ENCODE peak calls at places on chromosomes 1 and 21, in five cellular contexts. One of them, this sample, is unnamed.

GRCh38 chr1:54627181-54627580 is 3.9 kb upstream of the FAM151A start:
- DNase-seq in natural killer cell: no peak
- DNase-seq in BJ: no peak
- DNase-seq in colonic mucosa: no peak
- DNase-seq in nephron progenitor cell: no peak
- DNase-seq in this sample: no peak

GRCh38 chr1:231970684-231971083 is 344.1 kb downstream of the DISC1 start:
- DNase-seq in colonic mucosa: no peak
- DNase-seq in BJ: no peak
- DNase-seq in nephron progenitor cell: no peak
- DNase-seq in natural killer cell: no peak
- DNase-seq in this sample: no peak

GRCh38 chr21:34073032-34073748 is at the start of the genes MRPS6 and SLC5A3:
- DNase-seq in nephron progenitor cell: peak; percentile 90
- DNase-seq in BJ: no peak
- DNase-seq in natural killer cell: peak; percentile 70
- DNase-seq in colonic mucosa: peak; percentile 93
- DNase-seq in this sample: peak; percentile 80

GRCh38 chr1:66168467-66168887 is 365.5 kb upstream of the SGIP1 start:
- DNase-seq in BJ: peak; percentile 26
- DNase-seq in natural killer cell: no peak
- DNase-seq in colonic mucosa: no peak
- DNase-seq in nephron progenitor cell: no peak
- DNase-seq in this sample: no peak

GRCh38 chr1:246629976-246630375 is 63.7 kb downstream of the CNST start:
- DNase-seq in BJ: no peak
- DNase-seq in colonic mucosa: no peak
- DNase-seq in nephron progenitor cell: no peak
- DNase-seq in natural killer cell: no peak
- DNase-seq in this sample: no peak

GRCh38 chr1:39080884-39081265 is 54.7 kb downstream of the NDUFS5 start:
- DNase-seq in BJ: no peak
- DNase-seq in colonic mucosa: no peak
- DNase-seq in nephron progenitor cell: peak; percentile 78
- DNase-seq in natural killer cell: no peak
- DNase-seq in this sample: no peak

GRCh38 chr1:199172286-199173124 is 533.7 kb downstream of the PTPRC start:
- DNase-seq in natural killer cell: no peak
- DNase-seq in colonic mucosa: no peak
- DNase-seq in nephron progenitor cell: no peak
- DNase-seq in BJ: no peak
- DNase-seq in this sample: no peak

GRCh38 chr1:40315795-40316594 is 1.1 kb downstream of the COL9A2 start:
- DNase-seq in colonic mucosa: no peak
- DNase-seq in natural killer cell: peak; percentile 28
- DNase-seq in BJ: no peak
- DNase-seq in nephron progenitor cell: peak; percentile 49
- DNase-seq in this sample: peak; percentile 46

GRCh38 chr1:162753001-162753658 is 37.4 kb upstream of the HSD17B7 start:
- DNase-seq in BJ: no peak
- DNase-seq in nephron progenitor cell: no peak
- DNase-seq in natural killer cell: no peak
- DNase-seq in colonic mucosa: no peak
- DNase-seq in this sample: no peak

GRCh38 chr1:21261551-21262281 is 28.5 kb downstream of the ECE1 start:
- DNase-seq in nephron progenitor cell: no peak
- DNase-seq in BJ: peak; percentile 88
- DNase-seq in colonic mucosa: peak; percentile 47
- DNase-seq in natural killer cell: no peak
- DNase-seq in this sample: no peak

DNA sequence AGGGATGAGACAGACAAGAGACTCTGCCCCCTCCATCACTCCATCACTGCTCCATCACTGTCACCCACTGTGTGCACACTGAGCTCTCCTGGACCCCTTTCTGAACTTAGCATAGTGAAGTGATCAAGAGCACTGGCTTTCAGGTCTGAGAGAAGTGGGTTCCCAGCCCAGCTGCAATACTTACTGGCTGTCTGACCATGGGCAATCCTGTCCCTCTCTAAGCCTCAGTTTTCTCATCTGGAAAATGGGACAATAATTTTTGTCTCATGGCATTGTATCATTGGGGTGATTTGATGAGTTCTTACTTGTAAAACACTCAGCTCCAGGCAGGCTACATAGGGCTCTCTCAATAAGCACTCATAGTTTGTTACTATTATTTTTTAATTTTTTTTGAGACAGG is 7.5 kb upstream of the RPS6KA1 start:
- DNase-seq in nephron progenitor cell: no peak
- DNase-seq in natural killer cell: no peak
- DNase-seq in colonic mucosa: no peak
- DNase-seq in BJ: no peak
- DNase-seq in this sample: no peak
- TF ChIP-seq CTCF in nephron progenitor cell: no peak
- TF ChIP-seq CTCF in natural killer cell: no peak
- TF ChIP-seq CTCF in colonic mucosa: no peak
- TF ChIP-seq CTCF in BJ: no peak
- TF ChIP-seq CTCF in this sample: no peak

GRCh38 chr1:35769188-35769758 is 505 bp downstream of the CLSPN start:
- DNase-seq in colonic mucosa: peak; percentile 93
- DNase-seq in BJ: peak; percentile 40
- DNase-seq in nephron progenitor cell: peak; percentile 91
- DNase-seq in natural killer cell: peak; percentile 71
- DNase-seq in this sample: peak; percentile 78
- TF ChIP-seq CTCF in colonic mucosa: peak; percentile 14
- TF ChIP-seq CTCF in BJ: peak; percentile 40
- TF ChIP-seq CTCF in nephron progenitor cell: no peak
- TF ChIP-seq CTCF in natural killer cell: no peak
- TF ChIP-seq CTCF in this sample: no peak

DNA sequence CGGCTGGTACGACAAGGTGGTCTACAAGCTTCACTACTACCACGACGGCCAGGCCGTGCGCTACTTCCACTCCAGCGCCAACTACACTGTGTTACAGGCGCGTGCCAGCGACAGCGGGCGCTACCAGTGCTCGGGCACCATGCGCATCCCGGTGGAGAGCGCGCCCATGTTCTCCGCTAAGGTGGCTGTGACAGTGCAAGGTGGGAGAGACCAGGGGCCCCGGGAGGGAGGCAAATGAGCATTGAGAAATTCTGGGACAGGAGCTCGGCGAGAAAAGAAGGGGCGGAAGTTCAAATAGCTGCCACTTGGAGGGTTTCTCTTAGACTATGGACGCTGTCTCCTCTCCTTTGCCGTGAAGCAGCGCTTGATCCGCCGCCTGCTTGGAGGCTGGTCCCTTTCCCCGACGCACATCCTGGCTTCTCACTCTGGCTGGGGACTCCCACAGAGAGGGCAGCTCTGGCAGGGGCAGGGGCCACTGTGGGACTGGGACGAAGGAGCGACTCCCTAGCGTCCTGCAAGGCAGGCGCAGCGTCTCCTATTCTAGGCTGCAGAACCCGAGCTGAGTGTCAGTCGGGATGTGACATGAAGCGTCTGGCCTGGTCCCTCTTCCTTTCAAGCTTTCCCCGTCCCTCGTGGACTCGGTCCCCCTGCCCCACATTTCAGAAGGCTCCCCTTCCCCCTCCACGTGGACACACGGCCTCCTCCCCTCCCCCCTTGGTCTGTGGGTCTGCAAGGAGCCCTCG is 4.7 kb downstream of the FCRLB start:
- DNase-seq in BJ: no peak
- DNase-seq in colonic mucosa: peak; percentile 38
- DNase-seq in nephron progenitor cell: peak; percentile 52
- DNase-seq in natural killer cell: peak; percentile 47
- DNase-seq in this sample: peak; percentile 52
- TF ChIP-seq CTCF in BJ: peak; percentile 56
- TF ChIP-seq CTCF in colonic mucosa: no peak
- TF ChIP-seq CTCF in nephron progenitor cell: peak; percentile 36
- TF ChIP-seq CTCF in natural killer cell: no peak
- TF ChIP-seq CTCF in this sample: no peak

GRCh38 chr1:227762231-227762911 is 27.1 kb downstream of the SNAP47 start:
- DNase-seq in natural killer cell: peak; percentile 75
- DNase-seq in BJ: peak; percentile 9
- DNase-seq in nephron progenitor cell: peak; percentile 87
- DNase-seq in colonic mucosa: peak; percentile 88
- DNase-seq in this sample: peak; percentile 66
- TF ChIP-seq CTCF in natural killer cell: peak; percentile 81
- TF ChIP-seq CTCF in BJ: peak; percentile 91
- TF ChIP-seq CTCF in nephron progenitor cell: peak; percentile 91
- TF ChIP-seq CTCF in colonic mucosa: peak; percentile 86
- TF ChIP-seq CTCF in this sample: peak; percentile 49

This sample was measured in activated B cell treated with CpG ODN at 0.5 μM for 24 hours.